ENCODE peak calls at places on chromosomes 11 and 22, in four cellular contexts. G, N, C and L are unnamed samples.

GRCh38 chr11:34640050-34640971 is 19.4 kb downstream of the EHF start:
- DNase-seq in G (no peak), N (no peak), C (no peak), L (no peak)

GRCh38 chr11:112962854-112963367 is 1.7 kb downstream of the NCAM1 start:
- DNase-seq in G (no peak), N (no peak), C (no peak), L (no peak)

GRCh38 chr11:5204787-5205186 is 4.3 kb upstream of the OR51V1 start:
- DNase-seq in G (no peak), N (peak), C (peak), L (peak)

GRCh38 chr11:18322818-18323570 is 627 bp downstream of the GTF2H1 start:
- DNase-seq in G (no peak), N (peak), C (no peak), L (no peak)

GRCh38 chr22:49004484-49005399 is 822.9 kb downstream of the BRD1 start:
- DNase-seq in G (no peak), N (no peak), C (no peak), L (no peak)

GRCh38 chr11:46705070-46705688 is 4.3 kb downstream of the ZNF408 start:
- DNase-seq in G (no peak), N (no peak), C (no peak), L (no peak)

GRCh38 chr11:122069946-122070345 is 46.1 kb downstream of the BLID start:
- DNase-seq in G (no peak), N (no peak), C (peak), L (peak)

GRCh38 chr22:22941831-22942510 is 54.4 kb downstream of the IGLL5 start:
- DNase-seq in G (no peak), N (no peak), C (no peak), L (no peak)

GRCh38 chr11:762421-763072 is 14.7 kb downstream of the GATD1 start:
- DNase-seq in G (no peak), N (no peak), C (peak), L (no peak)

GRCh38 chr11:13091373-13091772 is 82.3 kb downstream of the RASSF10 start:
- DNase-seq in G (no peak), N (peak), C (no peak), L (no peak)

GRCh38 chr11:97687106-97687505 is 1297.3 kb downstream of the JRKL start:
- DNase-seq in G (no peak), N (no peak), C (no peak), L (no peak)

GRCh38 chr22:31544481-31545480 is 48.4 kb downstream of the SFI1 start:
- DNase-seq in G (no peak), N (no peak), C (peak), L (no peak)

GRCh38 chr11:9604134-9604533 is 30.7 kb downstream of the WEE1 start:
- DNase-seq in G (no peak), N (peak), C (peak), L (no peak)

GRCh38 chr22:43288378-43288777 is 54.8 kb downstream of the SCUBE1 start:
- DNase-seq in G (no peak), N (no peak), C (no peak), L (no peak)

GRCh38 chr11:7186190-7186589 is 65.5 kb upstream of the SYT9 start:
- DNase-seq in G (no peak), N (no peak), C (peak), L (no peak)

GRCh38 chr22:43824724-43825485 is 12.8 kb upstream of the EFCAB6 start:
- DNase-seq in G (no peak), N (no peak), C (no peak), L (no peak)

GRCh38 chr11:63919267-63920125 is 2.5 kb upstream of the RCOR2 start:
- DNase-seq in G (no peak), N (peak), C (no peak), L (no peak)

GRCh38 chr11:33635161-33635560 is 65.5 kb downstream of the C11orf91 start:
- DNase-seq in G (no peak), N (no peak), C (peak), L (no peak)

DNA sequence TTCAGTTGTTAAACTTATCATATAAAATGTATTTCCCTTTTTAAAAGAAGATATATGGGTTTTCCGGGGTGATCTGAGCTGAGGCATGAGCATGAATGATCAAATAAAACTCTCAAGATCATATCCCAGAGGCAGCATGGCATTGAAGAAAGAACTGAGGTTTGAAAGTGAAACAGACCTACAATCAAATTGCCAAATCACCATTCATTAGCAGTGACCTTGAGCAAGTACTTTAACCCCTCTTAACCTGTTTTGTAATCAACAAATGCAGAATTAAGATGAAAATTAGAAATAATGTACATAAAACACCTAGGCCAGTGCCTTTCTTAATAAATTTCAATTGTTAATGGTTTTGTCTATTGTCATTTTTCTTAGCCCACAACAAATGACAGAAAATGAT is 116.0 kb downstream of the RBFOX2 start:
- DNase-seq in G (no peak), N (no peak), C (no peak), L (no peak)
- TF ChIP-seq FOS in G (no peak), N (no peak), C (no peak), L (no peak)

GRCh38 chr11:36214484-36214883 is 74.7 kb downstream of the COMMD9 start:
- DNase-seq in G (no peak), N (no peak), C (no peak), L (no peak)

GRCh38 chr11:36214976-36215687 is 74.1 kb downstream of the COMMD9 start:
- DNase-seq in G (no peak), N (no peak), C (no peak), L (no peak)

GRCh38 chr11:36212507-36212906 is 76.7 kb downstream of the COMMD9 start:
- DNase-seq in G (no peak), N (no peak), C (no peak), L (no peak)

GRCh38 chr11:36211735-36212430 is 77.3 kb downstream of the COMMD9 start:
- DNase-seq in G (no peak), N (no peak), C (no peak), L (no peak)

DNA sequence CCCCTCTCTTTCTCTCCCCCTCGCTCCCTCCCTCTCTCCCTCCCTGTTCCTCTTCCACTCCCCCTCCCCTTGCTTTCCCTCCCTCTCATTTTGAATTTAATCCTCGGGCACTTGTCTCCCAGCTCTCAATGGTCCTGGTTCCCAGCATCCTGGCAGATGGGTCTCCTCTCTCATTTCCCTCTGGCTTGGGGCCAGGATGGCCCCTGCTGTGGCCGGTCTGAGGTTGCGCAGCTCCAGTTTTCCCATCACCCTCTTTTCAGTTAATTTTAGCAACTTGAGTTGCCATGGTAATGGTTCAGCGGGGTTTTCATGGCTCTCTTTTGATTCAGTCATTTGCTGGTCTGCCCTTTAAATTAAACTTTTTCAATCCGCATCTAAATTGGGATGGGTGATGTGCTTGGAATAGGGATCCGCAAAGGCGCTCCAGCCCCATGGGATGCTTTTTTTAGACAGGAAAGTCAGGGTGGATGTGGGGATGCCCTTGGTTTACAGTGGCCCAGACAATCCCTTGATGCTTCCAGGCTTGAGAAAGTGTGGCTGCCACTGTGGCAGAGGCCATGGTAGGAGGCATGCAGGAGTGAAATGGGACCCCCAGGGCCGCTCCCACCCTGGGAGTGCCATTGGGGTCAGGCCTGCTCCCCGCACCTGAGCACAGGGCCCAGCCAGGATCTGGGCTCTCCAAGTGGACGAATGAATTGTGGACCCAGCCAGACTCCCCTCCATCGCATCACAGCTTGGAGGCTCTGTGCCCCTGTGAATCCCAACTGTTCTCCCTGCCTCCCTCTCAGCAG is 76.0 kb downstream of the COMMD9 start:
- DNase-seq in G (no peak), N (no peak), C (no peak), L (no peak)
- TF ChIP-seq FOS in G (no peak), N (no peak), C (no peak), L (no peak)

DNA sequence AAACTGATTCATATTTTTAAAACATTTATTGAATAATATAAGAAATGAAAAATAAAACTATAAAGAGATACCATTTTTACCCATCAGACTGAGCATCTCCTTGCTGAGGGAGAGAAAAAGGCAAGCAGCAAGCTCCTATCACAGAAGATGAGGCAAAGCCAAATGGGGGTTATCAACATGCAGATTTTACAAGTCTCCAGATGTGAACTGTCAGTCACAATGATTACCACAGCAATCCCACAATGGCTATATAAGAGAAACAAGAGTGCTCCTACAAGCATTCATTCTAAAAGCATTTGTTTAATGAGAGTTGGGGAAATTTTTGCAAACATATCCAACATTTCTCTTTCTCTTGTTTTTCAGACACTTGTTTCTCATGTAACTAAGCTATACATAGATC is 199.7 kb downstream of the TTC28 start:
- DNase-seq in G (no peak), N (peak), C (peak), L (no peak)
- TF ChIP-seq FOS in G (no peak), N (no peak), C (no peak), L (no peak)

DNA sequence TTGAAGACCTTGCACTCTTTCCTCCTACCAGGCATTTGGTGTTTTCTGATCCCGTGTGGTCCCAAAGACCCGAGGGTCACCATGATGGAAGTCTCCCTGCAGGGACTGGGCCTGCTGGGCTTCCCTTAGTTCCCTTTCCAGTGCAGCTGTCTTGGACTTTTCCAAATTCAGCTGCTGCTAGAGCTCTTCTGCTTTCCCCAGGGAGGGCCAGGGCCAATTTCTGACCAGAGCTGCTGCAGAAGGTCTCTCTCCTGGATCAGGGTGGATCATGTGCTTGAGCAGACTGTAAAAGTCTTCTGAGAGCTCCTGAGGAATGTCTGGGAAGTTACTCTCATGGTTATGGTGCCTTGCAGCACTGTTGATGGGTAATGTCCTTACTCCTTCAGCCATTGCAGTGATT is 23.2 kb downstream of the LDLRAD3 start:
- DNase-seq in G (no peak), N (no peak), C (no peak), L (no peak)
- TF ChIP-seq FOS in G (no peak), N (no peak), C (no peak), L (no peak)